ENCODE peak calls at places on chromosomes 6 and 20, in nine cellular contexts. S, I, M, G, C, T, J, K and W are unnamed samples. For H3K36me3 and H3K27me3, the result is how much of the 10 kb centered on the place peaks cover.

GRCh38 chr6:30135147-30135546 is 793 bp upstream of the TRIM40 start:
- DNase-seq in S (no peak), I (no peak), M (no peak), G (no peak), C (no peak), T (no peak), J (no peak), K (no peak), W (no peak)

GRCh38 chr6:134257516-134257915 is 60.4 kb downstream of the SGK1 start:
- DNase-seq in S (no peak), I (no peak), M (no peak), G (no peak), C (no peak), T (no peak), J (no peak), K (no peak), W (no peak)

GRCh38 chr20:49381558-49382493 is 100.6 kb downstream of the KCNB1 start:
- DNase-seq in S (peak), I (no peak), M (peak), G (peak), C (no peak), T (peak), J (peak), K (no peak), W (peak)

GRCh38 chr20:13788167-13788834 is 3.5 kb downstream of the NDUFAF5 start:
- DNase-seq in S (no peak), I (peak), M (peak), G (peak), C (peak), T (no peak), J (peak), K (no peak), W (peak)

GRCh38 chr6:11278207-11278559 is 45.7 kb upstream of the NEDD9 start:
- DNase-seq in S (no peak), I (no peak), M (no peak), G (no peak), C (no peak), T (no peak), J (no peak), K (no peak), W (no peak)

GRCh38 chr6:129659167-129659566 is 50.8 kb downstream of the ARHGAP18 start:
- DNase-seq in S (no peak), I (no peak), M (no peak), G (no peak), C (no peak), T (no peak), J (no peak), K (no peak), W (no peak)

GRCh38 chr20:19137641-19138040 is 74.8 kb upstream of the SLC24A3 start:
- DNase-seq in S (no peak), I (no peak), M (no peak), G (no peak), C (no peak), T (no peak), J (no peak), K (no peak), W (no peak)

GRCh38 chr20:33679758-33680485 is 5.7 kb upstream of the NECAB3 start:
- DNase-seq in S (no peak), I (no peak), M (no peak), G (no peak), C (no peak), T (no peak), J (no peak), K (peak), W (no peak)

GRCh38 chr6:138833819-138834539 is 38.1 kb downstream of the ECT2L start:
- DNase-seq in S (no peak), I (no peak), M (peak), G (no peak), C (no peak), T (peak), J (no peak), K (no peak), W (no peak)

GRCh38 chr20:35305682-35306556 is 13.7 kb upstream of the FAM83C start:
- DNase-seq in S (peak), I (peak), M (peak), G (peak), C (no peak), T (no peak), J (no peak), K (no peak), W (peak)

GRCh38 chr6:166626177-166627038 is 643 bp downstream of the RPS6KA2 start:
- DNase-seq in S (peak), I (peak), M (peak), G (no peak), C (peak), T (no peak), J (no peak), K (peak), W (peak)

GRCh38 chr6:95266537-95267258 is 310.6 kb upstream of the MANEA start:
- DNase-seq in S (no peak), I (no peak), M (peak), G (no peak), C (no peak), T (no peak), J (no peak), K (no peak), W (no peak)

GRCh38 chr6:104705916-104706442 is 153.7 kb downstream of the HACE1 start:
- DNase-seq in S (no peak), I (no peak), M (no peak), G (no peak), C (no peak), T (no peak), J (no peak), K (no peak), W (no peak)

GRCh38 chr6:169098136-169098535 is 155.5 kb downstream of the THBS2 start:
- DNase-seq in S (no peak), I (no peak), M (peak), G (no peak), C (no peak), T (no peak), J (no peak), K (no peak), W (no peak)

GRCh38 chr20:48393721-48394120 is 434.1 kb downstream of the PREX1 start:
- DNase-seq in S (no peak), I (no peak), M (no peak), G (no peak), C (no peak), T (no peak), J (no peak), K (no peak), W (no peak)

GRCh38 chr20:44720617-44720993 is 5.4 kb downstream of the CCN5 start:
- DNase-seq in S (no peak), I (no peak), M (peak), G (peak), C (no peak), T (no peak), J (peak), K (no peak), W (peak)

GRCh38 chr6:7132398-7132797 is 24.6 kb downstream of the RREB1 start:
- DNase-seq in S (no peak), I (no peak), M (no peak), G (no peak), C (no peak), T (no peak), J (no peak), K (no peak), W (no peak)

GRCh38 chr20:13865825-13866351 is 81.1 kb downstream of the NDUFAF5 start:
- DNase-seq in S (no peak), I (no peak), M (peak), G (no peak), C (no peak), T (no peak), J (no peak), K (no peak), W (no peak)

GRCh38 chr6:54624779-54625178 is 221.8 kb upstream of the FAM83B start:
- DNase-seq in S (no peak), I (no peak), M (peak), G (no peak), C (no peak), T (no peak), J (no peak), K (no peak), W (no peak)

GRCh38 chr20:32763202-32763999 is 1.2 kb downstream of the DNMT3B start:
- DNase-seq in S (no peak), I (no peak), M (no peak), G (no peak), C (peak), T (no peak), J (no peak), K (no peak), W (no peak)

GRCh38 chr20:2840967-2841531 is 504 bp downstream of the VPS16 start:
- DNase-seq in S (peak), I (peak), M (peak), G (peak), C (peak), T (peak), J (peak), K (peak), W (peak)

GRCh38 chr20:58546756-58547526 is 31.7 kb upstream of the APCDD1L start:
- DNase-seq in S (no peak), I (no peak), M (peak), G (no peak), C (no peak), T (no peak), J (no peak), K (no peak), W (no peak)

GRCh38 chr6:134880487-134881190 is 69.3 kb downstream of the ALDH8A1 start:
- DNase-seq in S (no peak), I (no peak), M (no peak), G (no peak), C (no peak), T (no peak), J (no peak), K (no peak), W (no peak)

GRCh38 chr6:167507376-167507961 is 182.6 kb downstream of the TTLL2 start:
- DNase-seq in S (no peak), I (no peak), M (no peak), G (no peak), C (no peak), T (no peak), J (no peak), K (no peak), W (no peak)

GRCh38 chr20:32914031-32914430 is 55.3 kb downstream of the EFCAB8 start:
- DNase-seq in S (no peak), I (no peak), M (no peak), G (no peak), C (no peak), T (no peak), J (no peak), K (no peak), W (no peak)

GRCh38 chr6:23175391-23175790 is 606.0 kb downstream of the HDGFL1 start:
- DNase-seq in S (no peak), I (no peak), M (peak), G (no peak), C (no peak), T (no peak), J (no peak), K (no peak), W (no peak)

GRCh38 chr6:71933881-71934280 is 47.5 kb downstream of the RIMS1 start:
- DNase-seq in S (no peak), I (no peak), M (no peak), G (no peak), C (no peak), T (no peak), J (no peak), K (no peak), W (no peak)

GRCh38 chr6:87183687-87184086 is 28.3 kb downstream of the ZNF292 start:
- DNase-seq in S (no peak), I (no peak), M (peak), G (peak), C (no peak), T (no peak), J (no peak), K (no peak), W (peak)

GRCh38 chr6:131212024-131212423 is 76.8 kb downstream of the AKAP7 start:
- DNase-seq in S (no peak), I (no peak), M (no peak), G (no peak), C (no peak), T (no peak), J (no peak), K (no peak), W (no peak)

GRCh38 chr6:7045331-7045730 is 62.4 kb upstream of the RREB1 start:
- DNase-seq in S (no peak), I (no peak), M (no peak), G (no peak), C (no peak), T (no peak), J (no peak), K (no peak), W (no peak)

GRCh38 chr6:170404697-170405096 is 98.1 kb downstream of the FAM120B start:
- DNase-seq in S (no peak), I (no peak), M (peak), G (no peak), C (no peak), T (no peak), J (no peak), K (no peak), W (no peak)

GRCh38 chr20:38034108-38034649 is 633 bp downstream of the RPRD1B start:
- DNase-seq in S (no peak), I (no peak), M (peak), G (no peak), C (no peak), T (no peak), J (no peak), K (no peak), W (no peak)

GRCh38 chr6:164927288-164928040 is 381.9 kb downstream of the C6orf118 start:
- DNase-seq in S (peak), I (peak), M (peak), G (peak), C (peak), T (peak), J (peak), K (peak), W (peak)
- H3K4me3 ChIP-seq in S (no peak), I (no peak), M (no peak), G (no peak), C (no peak), T (peak), J (no peak), K (no peak), W (peak)

DNA sequence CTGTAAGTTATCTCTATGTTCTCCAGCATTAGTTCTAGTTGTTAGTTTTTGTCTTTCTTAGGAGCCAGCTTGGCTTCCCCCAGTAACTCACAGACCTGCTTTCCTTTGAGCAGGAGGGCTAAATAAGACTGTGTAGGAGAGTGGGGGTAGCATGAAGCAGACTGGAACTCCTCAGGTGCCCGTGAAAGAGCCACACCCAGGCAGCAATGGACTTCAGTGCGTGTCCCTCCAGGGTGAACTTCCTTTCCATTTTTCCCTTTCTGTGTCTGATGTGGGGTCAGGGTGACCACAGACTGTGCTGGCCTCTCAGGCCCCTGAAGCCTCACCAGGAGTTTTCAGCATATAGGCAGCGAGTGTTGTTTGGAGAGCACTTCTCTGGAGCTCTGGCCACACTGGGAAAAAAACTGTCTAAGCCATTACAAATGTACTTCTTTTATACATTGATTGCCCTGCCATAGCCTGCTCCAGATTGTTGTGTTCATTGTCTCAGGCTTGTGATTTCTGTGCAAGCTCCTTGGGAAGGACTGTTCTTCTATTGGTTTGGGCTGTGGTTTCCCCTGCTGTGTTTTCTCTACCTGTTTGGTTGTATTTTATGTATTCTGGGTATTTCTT is 55.7 kb downstream of the SH3BGRL2 start:
- DNase-seq in S (no peak), I (no peak), M (no peak), G (no peak), C (no peak), T (no peak), J (no peak), K (no peak), W (no peak)
- H3K36me3 ChIP-seq in S (under half), I (under half), M (under half), G (under half), C (under half), T (under half), J (under half), K (under half), W (under half)

GRCh38 chr6:122614303-122614702 is 4.1 kb downstream of the PKIB start:
- DNase-seq in S (no peak), I (no peak), M (no peak), G (no peak), C (no peak), T (no peak), J (no peak), K (no peak), W (no peak)
- H3K27me3 ChIP-seq in S (half or more), I (under half), M (under half), G (under half), C (under half), T (under half), J (under half), K (under half), W (under half)

DNA sequence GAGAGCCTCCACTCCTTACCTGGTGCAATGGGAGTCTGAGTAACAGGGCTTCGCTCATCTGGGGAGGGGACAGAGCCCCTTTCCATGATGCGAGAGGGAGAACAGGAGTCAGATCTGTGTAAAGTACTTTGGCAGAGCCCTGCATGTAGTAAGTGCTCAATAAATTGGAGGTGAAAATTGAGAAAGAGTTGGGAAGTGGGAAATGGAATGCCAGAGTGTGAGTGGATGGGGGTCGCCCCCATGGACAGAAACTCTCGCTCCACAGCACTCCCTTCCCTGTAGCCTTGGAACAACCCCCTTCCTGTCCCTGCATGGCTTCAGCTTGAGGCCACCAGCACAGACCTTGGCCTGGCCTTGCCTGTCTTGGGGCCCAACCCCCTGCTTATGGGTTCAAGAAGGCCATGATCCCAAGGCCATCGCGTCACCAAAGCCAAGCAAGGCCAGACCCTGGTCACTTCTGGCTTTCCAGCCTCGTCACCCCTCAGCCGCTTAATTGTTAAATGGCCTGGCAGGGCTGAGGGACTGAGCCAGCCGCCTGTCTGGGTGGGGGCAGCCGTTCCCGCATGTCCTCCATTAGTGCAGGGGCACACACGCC is 93.8 kb upstream of the PTPN1 start:
- DNase-seq in S (no peak), I (no peak), M (no peak), G (no peak), C (no peak), T (peak), J (no peak), K (no peak), W (no peak)
- H3K4me3 ChIP-seq in S (no peak), I (no peak), M (no peak), G (no peak), C (no peak), T (peak), J (no peak), K (no peak), W (no peak)